ENCODE peak calls at places on chromosome 11, in seven cellular contexts. One of them, this sample, is unnamed.

GRCh38 chr11:1015064-1015463 is 21.5 kb downstream of the MUC6 start:
- DNase-seq in cardiac muscle cell: no peak
- DNase-seq in mesendoderm: no peak
- DNase-seq in PC-3: no peak
- DNase-seq in IMR-90: no peak
- DNase-seq in gastrocnemius medialis: no peak
- DNase-seq in astrocyte: no peak
- DNase-seq in this sample: no peak

GRCh38 chr11:32434387-32435151 is 770 bp downstream of the WT1 start:
- DNase-seq in cardiac muscle cell: no peak
- DNase-seq in mesendoderm: peak
- DNase-seq in PC-3: peak
- DNase-seq in IMR-90: no peak
- DNase-seq in gastrocnemius medialis: no peak
- DNase-seq in astrocyte: no peak
- DNase-seq in this sample: no peak

GRCh38 chr11:95338430-95338991 is 107.5 kb upstream of the SESN3 start:
- DNase-seq in cardiac muscle cell: peak
- DNase-seq in mesendoderm: no peak
- DNase-seq in PC-3: no peak
- DNase-seq in IMR-90: peak
- DNase-seq in gastrocnemius medialis: peak
- DNase-seq in astrocyte: peak
- DNase-seq in this sample: peak

GRCh38 chr11:2842876-2843275 is 42.7 kb downstream of the CDKN1C start:
- DNase-seq in cardiac muscle cell: no peak
- DNase-seq in mesendoderm: no peak
- DNase-seq in PC-3: no peak
- DNase-seq in IMR-90: no peak
- DNase-seq in gastrocnemius medialis: no peak
- DNase-seq in astrocyte: no peak
- DNase-seq in this sample: no peak

GRCh38 chr11:9850224-9850895 is 186.5 kb downstream of the SWAP70 start:
- DNase-seq in cardiac muscle cell: no peak
- DNase-seq in mesendoderm: no peak
- DNase-seq in PC-3: no peak
- DNase-seq in IMR-90: peak
- DNase-seq in gastrocnemius medialis: no peak
- DNase-seq in astrocyte: no peak
- DNase-seq in this sample: no peak

GRCh38 chr11:36016263-36016662 is 72.4 kb downstream of the LDLRAD3 start:
- DNase-seq in cardiac muscle cell: no peak
- DNase-seq in mesendoderm: no peak
- DNase-seq in PC-3: no peak
- DNase-seq in IMR-90: no peak
- DNase-seq in gastrocnemius medialis: no peak
- DNase-seq in astrocyte: no peak
- DNase-seq in this sample: no peak

GRCh38 chr11:112255075-112255739 is 5.5 kb downstream of the PLET1 start:
- DNase-seq in cardiac muscle cell: no peak
- DNase-seq in mesendoderm: no peak
- DNase-seq in PC-3: peak
- DNase-seq in IMR-90: peak
- DNase-seq in gastrocnemius medialis: no peak
- DNase-seq in astrocyte: peak
- DNase-seq in this sample: no peak

GRCh38 chr11:125514336-125515101 is 18.5 kb upstream of the FEZ1 start:
- DNase-seq in cardiac muscle cell: no peak
- DNase-seq in mesendoderm: peak
- DNase-seq in PC-3: peak
- DNase-seq in IMR-90: peak
- DNase-seq in gastrocnemius medialis: no peak
- DNase-seq in astrocyte: peak
- DNase-seq in this sample: no peak

GRCh38 chr11:44005076-44005800 is 42.5 kb upstream of the ACCSL start:
- DNase-seq in cardiac muscle cell: no peak
- DNase-seq in mesendoderm: no peak
- DNase-seq in PC-3: no peak
- DNase-seq in IMR-90: no peak
- DNase-seq in gastrocnemius medialis: no peak
- DNase-seq in astrocyte: no peak
- DNase-seq in this sample: peak

GRCh38 chr11:57395905-57396623 is 5.6 kb upstream of the PRG2 start:
- DNase-seq in cardiac muscle cell: no peak
- DNase-seq in mesendoderm: no peak
- DNase-seq in PC-3: no peak
- DNase-seq in IMR-90: no peak
- DNase-seq in gastrocnemius medialis: no peak
- DNase-seq in astrocyte: no peak
- DNase-seq in this sample: no peak

GRCh38 chr11:65782816-65783228 is 2.0 kb upstream of the AP5B1 start:
- DNase-seq in cardiac muscle cell: no peak
- DNase-seq in mesendoderm: no peak
- DNase-seq in PC-3: no peak
- DNase-seq in IMR-90: no peak
- DNase-seq in gastrocnemius medialis: no peak
- DNase-seq in astrocyte: no peak
- DNase-seq in this sample: no peak

GRCh38 chr11:69307871-69308381 is 14.0 kb downstream of the MYEOV start:
- DNase-seq in cardiac muscle cell: no peak
- DNase-seq in mesendoderm: no peak
- DNase-seq in PC-3: no peak
- DNase-seq in IMR-90: no peak
- DNase-seq in gastrocnemius medialis: no peak
- DNase-seq in astrocyte: no peak
- DNase-seq in this sample: no peak

GRCh38 chr11:46348986-46349401 is 1.7 kb downstream of the DGKZ start:
- DNase-seq in cardiac muscle cell: no peak
- DNase-seq in mesendoderm: no peak
- DNase-seq in PC-3: no peak
- DNase-seq in IMR-90: no peak
- DNase-seq in gastrocnemius medialis: no peak
- DNase-seq in astrocyte: no peak
- DNase-seq in this sample: no peak

GRCh38 chr11:135075740-135076139 is 663.7 kb upstream of the B3GAT1 start:
- DNase-seq in cardiac muscle cell: peak
- DNase-seq in mesendoderm: peak
- DNase-seq in PC-3: peak
- DNase-seq in IMR-90: peak
- DNase-seq in gastrocnemius medialis: peak
- DNase-seq in astrocyte: no peak
- DNase-seq in this sample: no peak

GRCh38 chr11:125874556-125875124 is 12.8 kb upstream of the HYLS1 start:
- DNase-seq in cardiac muscle cell: peak
- DNase-seq in mesendoderm: peak
- DNase-seq in PC-3: peak
- DNase-seq in IMR-90: peak
- DNase-seq in gastrocnemius medialis: peak
- DNase-seq in astrocyte: peak
- DNase-seq in this sample: no peak

GRCh38 chr11:94028436-94028835 is 7.3 kb downstream of the HEPHL1 start:
- DNase-seq in cardiac muscle cell: no peak
- DNase-seq in mesendoderm: peak
- DNase-seq in PC-3: peak
- DNase-seq in IMR-90: peak
- DNase-seq in gastrocnemius medialis: no peak
- DNase-seq in astrocyte: peak
- DNase-seq in this sample: no peak

GRCh38 chr11:114746013-114746412 is 67.7 kb downstream of the NXPE2 start:
- DNase-seq in cardiac muscle cell: no peak
- DNase-seq in mesendoderm: no peak
- DNase-seq in PC-3: no peak
- DNase-seq in IMR-90: no peak
- DNase-seq in gastrocnemius medialis: no peak
- DNase-seq in astrocyte: no peak
- DNase-seq in this sample: no peak

GRCh38 chr11:92279056-92279455 is 54.4 kb downstream of the FAT3 start:
- DNase-seq in cardiac muscle cell: no peak
- DNase-seq in mesendoderm: no peak
- DNase-seq in PC-3: no peak
- DNase-seq in IMR-90: no peak
- DNase-seq in gastrocnemius medialis: no peak
- DNase-seq in astrocyte: no peak
- DNase-seq in this sample: no peak

GRCh38 chr11:48074425-48075181 is 94.2 kb downstream of the PTPRJ start:
- DNase-seq in cardiac muscle cell: no peak
- DNase-seq in mesendoderm: no peak
- DNase-seq in PC-3: no peak
- DNase-seq in IMR-90: no peak
- DNase-seq in gastrocnemius medialis: no peak
- DNase-seq in astrocyte: no peak
- DNase-seq in this sample: no peak

GRCh38 chr11:44316388-44317240 is 6.7 kb upstream of the ALX4 start:
- DNase-seq in cardiac muscle cell: no peak
- DNase-seq in mesendoderm: no peak
- DNase-seq in PC-3: no peak
- DNase-seq in IMR-90: no peak
- DNase-seq in gastrocnemius medialis: no peak
- DNase-seq in astrocyte: no peak
- DNase-seq in this sample: no peak

GRCh38 chr11:108220721-108221346 is 1.6 kb downstream of the NPAT start:
- DNase-seq in cardiac muscle cell: no peak
- DNase-seq in mesendoderm: peak
- DNase-seq in PC-3: peak
- DNase-seq in IMR-90: no peak
- DNase-seq in gastrocnemius medialis: no peak
- DNase-seq in astrocyte: no peak
- DNase-seq in this sample: no peak

GRCh38 chr11:108221401-108221800 is 1.0 kb downstream of the NPAT start:
- DNase-seq in cardiac muscle cell: no peak
- DNase-seq in mesendoderm: no peak
- DNase-seq in PC-3: peak
- DNase-seq in IMR-90: peak
- DNase-seq in gastrocnemius medialis: no peak
- DNase-seq in astrocyte: peak
- DNase-seq in this sample: no peak

GRCh38 chr11:108216988-108217387 is 5.5 kb downstream of the NPAT start:
- DNase-seq in cardiac muscle cell: no peak
- DNase-seq in mesendoderm: no peak
- DNase-seq in PC-3: no peak
- DNase-seq in IMR-90: no peak
- DNase-seq in gastrocnemius medialis: no peak
- DNase-seq in astrocyte: no peak
- DNase-seq in this sample: no peak

GRCh38 chr11:108218455-108218854 is 4.0 kb downstream of the NPAT start:
- DNase-seq in cardiac muscle cell: no peak
- DNase-seq in mesendoderm: no peak
- DNase-seq in PC-3: peak
- DNase-seq in IMR-90: peak
- DNase-seq in gastrocnemius medialis: no peak
- DNase-seq in astrocyte: no peak
- DNase-seq in this sample: no peak

GRCh38 chr11:108218912-108219783 is 3.3 kb downstream of the NPAT start:
- DNase-seq in cardiac muscle cell: no peak
- DNase-seq in mesendoderm: peak
- DNase-seq in PC-3: no peak
- DNase-seq in IMR-90: no peak
- DNase-seq in gastrocnemius medialis: no peak
- DNase-seq in astrocyte: no peak
- DNase-seq in this sample: no peak
- H3K27ac ChIP-seq in cardiac muscle cell: no peak
- H3K27ac ChIP-seq in mesendoderm: no peak
- H3K27ac ChIP-seq in PC-3: no peak
- H3K27ac ChIP-seq in IMR-90: no peak
- H3K27ac ChIP-seq in gastrocnemius medialis: no peak
- H3K27ac ChIP-seq in astrocyte: no peak
- H3K27ac ChIP-seq in this sample: no peak

DNA sequence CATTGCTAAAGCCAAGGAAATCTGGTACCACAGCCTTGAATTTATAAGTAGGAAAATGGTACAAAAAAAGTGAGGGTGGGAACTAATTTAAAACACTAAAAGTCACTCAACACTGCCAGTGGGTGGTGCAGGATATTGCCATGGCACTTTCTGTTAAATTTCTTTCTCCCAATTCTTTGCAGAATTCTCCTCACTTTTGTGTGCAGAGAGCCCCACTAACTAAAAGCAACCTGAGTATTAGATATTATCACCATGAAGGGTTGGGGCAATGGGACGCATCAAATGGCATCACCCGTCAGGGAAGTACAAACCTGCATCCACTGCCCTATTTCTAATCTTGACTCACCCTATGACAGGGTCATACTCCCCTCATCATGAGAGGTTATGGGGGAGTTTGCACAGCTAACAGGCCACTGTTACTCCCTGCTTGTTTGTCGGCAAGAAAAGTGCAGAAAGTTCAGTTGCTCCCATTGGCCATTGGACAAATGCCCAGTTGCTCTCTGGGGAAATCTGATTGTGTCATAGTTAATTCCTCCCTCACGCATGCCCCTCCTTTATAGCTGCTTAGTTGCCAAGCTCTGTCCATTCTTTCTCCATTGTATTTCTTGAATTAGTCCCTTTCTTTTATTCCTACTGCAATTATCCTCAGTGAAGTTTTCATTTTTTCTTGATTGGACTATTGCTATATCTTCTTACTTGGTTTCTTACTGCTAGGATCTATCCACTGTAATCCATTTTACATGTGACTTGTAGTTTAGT is 93.8 kb upstream of the BLID start:
- DNase-seq in cardiac muscle cell: no peak
- DNase-seq in mesendoderm: no peak
- DNase-seq in PC-3: no peak
- DNase-seq in IMR-90: peak
- DNase-seq in gastrocnemius medialis: peak
- DNase-seq in astrocyte: peak
- DNase-seq in this sample: peak
- H3K27ac ChIP-seq in cardiac muscle cell: no peak
- H3K27ac ChIP-seq in mesendoderm: no peak
- H3K27ac ChIP-seq in PC-3: no peak
- H3K27ac ChIP-seq in IMR-90: peak
- H3K27ac ChIP-seq in gastrocnemius medialis: no peak
- H3K27ac ChIP-seq in astrocyte: peak
- H3K27ac ChIP-seq in this sample: peak

DNA sequence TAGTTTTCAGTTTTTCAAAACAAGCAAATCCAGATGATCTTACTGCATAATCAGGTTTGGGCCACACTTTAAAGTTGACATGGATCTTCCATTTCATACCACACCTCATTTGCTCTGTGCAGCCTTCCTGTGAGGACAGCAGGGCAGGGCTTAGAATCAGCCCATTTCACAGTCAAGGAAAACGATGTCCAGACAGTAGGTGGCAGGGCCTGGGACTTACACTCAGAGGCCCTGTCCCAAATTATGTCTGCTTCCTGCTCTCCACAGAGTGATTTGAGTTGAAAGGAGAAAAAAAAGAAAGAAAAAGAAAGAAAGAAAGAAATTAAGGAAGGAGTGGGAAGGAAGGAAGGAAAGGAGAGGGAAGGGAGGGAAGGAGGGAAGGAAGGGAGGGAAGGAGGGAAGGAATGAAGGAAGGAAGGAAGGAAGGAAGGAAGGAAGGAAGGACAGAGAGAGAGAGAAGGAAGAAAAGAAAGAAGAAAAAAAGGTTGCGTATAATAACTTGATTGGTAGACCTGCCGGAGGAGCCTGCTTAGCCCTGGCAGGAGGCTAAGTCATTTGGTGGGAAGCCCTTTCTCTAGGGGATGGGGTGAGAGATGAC is 23.6 kb downstream of the TSKU start:
- DNase-seq in cardiac muscle cell: no peak
- DNase-seq in mesendoderm: no peak
- DNase-seq in PC-3: no peak
- DNase-seq in IMR-90: no peak
- DNase-seq in gastrocnemius medialis: no peak
- DNase-seq in astrocyte: no peak
- DNase-seq in this sample: peak
- H3K27ac ChIP-seq in cardiac muscle cell: no peak
- H3K27ac ChIP-seq in mesendoderm: no peak
- H3K27ac ChIP-seq in PC-3: no peak
- H3K27ac ChIP-seq in IMR-90: no peak
- H3K27ac ChIP-seq in gastrocnemius medialis: no peak
- H3K27ac ChIP-seq in astrocyte: no peak
- H3K27ac ChIP-seq in this sample: peak

GRCh38 chr11:74981888-74982287 is 6.8 kb upstream of the NEU3 start:
- DNase-seq in cardiac muscle cell: no peak
- DNase-seq in mesendoderm: no peak
- DNase-seq in PC-3: no peak
- DNase-seq in IMR-90: no peak
- DNase-seq in gastrocnemius medialis: no peak
- DNase-seq in astrocyte: no peak
- DNase-seq in this sample: no peak
- H3K27ac ChIP-seq in cardiac muscle cell: no peak
- H3K27ac ChIP-seq in mesendoderm: no peak
- H3K27ac ChIP-seq in PC-3: no peak
- H3K27ac ChIP-seq in IMR-90: no peak
- H3K27ac ChIP-seq in gastrocnemius medialis: no peak
- H3K27ac ChIP-seq in astrocyte: no peak
- H3K27ac ChIP-seq in this sample: no peak